ENCODE peak calls at places on chromosomes 16 and 17, in eight cellular contexts. One of them, this sample, is unnamed.

GRCh38 chr17:14282700-14283099 is 18.2 kb upstream of the HS3ST3B1 start:
- DNase-seq in A549: no peak
- DNase-seq in NCI-H2171 treated with DMSO at 0.1 percent for 48 hours: peak
- DNase-seq in heart right ventricle: no peak
- DNase-seq in HS-5: no peak
- DNase-seq in stimulated activated naive B cell treated with anti-CD40 and anti-IgM and Interleukin-4, amounts not matched to agents 10 μg/mL and 1 μg/mL and 100 μg/mL, for 72 hours: no peak
- DNase-seq in omental fat pad: no peak
- DNase-seq in epithelial cell of esophagus: no peak
- DNase-seq in this sample: no peak

GRCh38 chr16:76207270-76207669 is 69.9 kb upstream of the CNTNAP4 start:
- DNase-seq in A549: no peak
- DNase-seq in NCI-H2171 treated with DMSO at 0.1 percent for 48 hours: no peak
- DNase-seq in heart right ventricle: no peak
- DNase-seq in HS-5: no peak
- DNase-seq in stimulated activated naive B cell treated with anti-CD40 and anti-IgM and Interleukin-4, amounts not matched to agents 10 μg/mL and 1 μg/mL and 100 μg/mL, for 72 hours: no peak
- DNase-seq in omental fat pad: no peak
- DNase-seq in epithelial cell of esophagus: no peak
- DNase-seq in this sample: no peak

GRCh38 chr16:22370038-22370541 is 4.3 kb downstream of the CDR2 start:
- DNase-seq in A549: no peak
- DNase-seq in NCI-H2171 treated with DMSO at 0.1 percent for 48 hours: no peak
- DNase-seq in heart right ventricle: no peak
- DNase-seq in HS-5: no peak
- DNase-seq in stimulated activated naive B cell treated with anti-CD40 and anti-IgM and Interleukin-4, amounts not matched to agents 10 μg/mL and 1 μg/mL and 100 μg/mL, for 72 hours: no peak
- DNase-seq in omental fat pad: no peak
- DNase-seq in epithelial cell of esophagus: no peak
- DNase-seq in this sample: no peak

GRCh38 chr16:3171855-3172593 is 16.0 kb upstream of the OR1F1 start:
- DNase-seq in A549: peak
- DNase-seq in NCI-H2171 treated with DMSO at 0.1 percent for 48 hours: no peak
- DNase-seq in heart right ventricle: no peak
- DNase-seq in HS-5: no peak
- DNase-seq in stimulated activated naive B cell treated with anti-CD40 and anti-IgM and Interleukin-4, amounts not matched to agents 10 μg/mL and 1 μg/mL and 100 μg/mL, for 72 hours: no peak
- DNase-seq in omental fat pad: no peak
- DNase-seq in epithelial cell of esophagus: peak
- DNase-seq in this sample: no peak

GRCh38 chr16:81595676-81596292 is 151.2 kb downstream of the CMIP start:
- DNase-seq in A549: peak
- DNase-seq in NCI-H2171 treated with DMSO at 0.1 percent for 48 hours: no peak
- DNase-seq in heart right ventricle: no peak
- DNase-seq in HS-5: no peak
- DNase-seq in stimulated activated naive B cell treated with anti-CD40 and anti-IgM and Interleukin-4, amounts not matched to agents 10 μg/mL and 1 μg/mL and 100 μg/mL, for 72 hours: no peak
- DNase-seq in omental fat pad: no peak
- DNase-seq in epithelial cell of esophagus: peak
- DNase-seq in this sample: no peak

GRCh38 chr17:14701901-14702300 is 401.0 kb downstream of the HS3ST3B1 start:
- DNase-seq in A549: no peak
- DNase-seq in NCI-H2171 treated with DMSO at 0.1 percent for 48 hours: no peak
- DNase-seq in heart right ventricle: no peak
- DNase-seq in HS-5: no peak
- DNase-seq in stimulated activated naive B cell treated with anti-CD40 and anti-IgM and Interleukin-4, amounts not matched to agents 10 μg/mL and 1 μg/mL and 100 μg/mL, for 72 hours: no peak
- DNase-seq in omental fat pad: no peak
- DNase-seq in epithelial cell of esophagus: no peak
- DNase-seq in this sample: no peak

GRCh38 chr16:17803625-17804410 is 333.1 kb upstream of the XYLT1 start:
- DNase-seq in A549: peak
- DNase-seq in NCI-H2171 treated with DMSO at 0.1 percent for 48 hours: peak
- DNase-seq in heart right ventricle: no peak
- DNase-seq in HS-5: peak
- DNase-seq in stimulated activated naive B cell treated with anti-CD40 and anti-IgM and Interleukin-4, amounts not matched to agents 10 μg/mL and 1 μg/mL and 100 μg/mL, for 72 hours: no peak
- DNase-seq in omental fat pad: no peak
- DNase-seq in epithelial cell of esophagus: no peak
- DNase-seq in this sample: no peak

GRCh38 chr17:35889818-35890773 is 9.9 kb upstream of the CCL5 start:
- DNase-seq in A549: peak
- DNase-seq in NCI-H2171 treated with DMSO at 0.1 percent for 48 hours: peak
- DNase-seq in heart right ventricle: no peak
- DNase-seq in HS-5: no peak
- DNase-seq in stimulated activated naive B cell treated with anti-CD40 and anti-IgM and Interleukin-4, amounts not matched to agents 10 μg/mL and 1 μg/mL and 100 μg/mL, for 72 hours: no peak
- DNase-seq in omental fat pad: peak
- DNase-seq in epithelial cell of esophagus: peak
- DNase-seq in this sample: no peak

GRCh38 chr17:530851-531250 is 178.2 kb upstream of the RPH3AL start:
- DNase-seq in A549: no peak
- DNase-seq in NCI-H2171 treated with DMSO at 0.1 percent for 48 hours: peak
- DNase-seq in heart right ventricle: no peak
- DNase-seq in HS-5: no peak
- DNase-seq in stimulated activated naive B cell treated with anti-CD40 and anti-IgM and Interleukin-4, amounts not matched to agents 10 μg/mL and 1 μg/mL and 100 μg/mL, for 72 hours: no peak
- DNase-seq in omental fat pad: no peak
- DNase-seq in epithelial cell of esophagus: no peak
- DNase-seq in this sample: no peak

GRCh38 chr17:77735051-77735340 is 223.5 kb upstream of the TNRC6C start:
- DNase-seq in A549: no peak
- DNase-seq in NCI-H2171 treated with DMSO at 0.1 percent for 48 hours: no peak
- DNase-seq in heart right ventricle: peak
- DNase-seq in HS-5: no peak
- DNase-seq in stimulated activated naive B cell treated with anti-CD40 and anti-IgM and Interleukin-4, amounts not matched to agents 10 μg/mL and 1 μg/mL and 100 μg/mL, for 72 hours: no peak
- DNase-seq in omental fat pad: no peak
- DNase-seq in epithelial cell of esophagus: no peak
- DNase-seq in this sample: peak

GRCh38 chr16:75058815-75059214 is 57.8 kb downstream of the LDHD start:
- DNase-seq in A549: no peak
- DNase-seq in NCI-H2171 treated with DMSO at 0.1 percent for 48 hours: no peak
- DNase-seq in heart right ventricle: no peak
- DNase-seq in HS-5: no peak
- DNase-seq in stimulated activated naive B cell treated with anti-CD40 and anti-IgM and Interleukin-4, amounts not matched to agents 10 μg/mL and 1 μg/mL and 100 μg/mL, for 72 hours: no peak
- DNase-seq in omental fat pad: no peak
- DNase-seq in epithelial cell of esophagus: no peak
- DNase-seq in this sample: no peak

GRCh38 chr17:50443492-50444051 is 17.6 kb downstream of the ACSF2 start:
- DNase-seq in A549: no peak
- DNase-seq in NCI-H2171 treated with DMSO at 0.1 percent for 48 hours: peak
- DNase-seq in heart right ventricle: no peak
- DNase-seq in HS-5: no peak
- DNase-seq in stimulated activated naive B cell treated with anti-CD40 and anti-IgM and Interleukin-4, amounts not matched to agents 10 μg/mL and 1 μg/mL and 100 μg/mL, for 72 hours: no peak
- DNase-seq in omental fat pad: no peak
- DNase-seq in epithelial cell of esophagus: no peak
- DNase-seq in this sample: no peak

GRCh38 chr17:79797492-79798295 is 817 bp upstream of the CBX8 start:
- DNase-seq in A549: peak
- DNase-seq in NCI-H2171 treated with DMSO at 0.1 percent for 48 hours: no peak
- DNase-seq in heart right ventricle: peak
- DNase-seq in HS-5: no peak
- DNase-seq in stimulated activated naive B cell treated with anti-CD40 and anti-IgM and Interleukin-4, amounts not matched to agents 10 μg/mL and 1 μg/mL and 100 μg/mL, for 72 hours: no peak
- DNase-seq in omental fat pad: no peak
- DNase-seq in epithelial cell of esophagus: no peak
- DNase-seq in this sample: peak

GRCh38 chr17:15963670-15964110 is 18.8 kb downstream of the ADORA2B start:
- DNase-seq in A549: peak
- DNase-seq in NCI-H2171 treated with DMSO at 0.1 percent for 48 hours: no peak
- DNase-seq in heart right ventricle: no peak
- DNase-seq in HS-5: no peak
- DNase-seq in stimulated activated naive B cell treated with anti-CD40 and anti-IgM and Interleukin-4, amounts not matched to agents 10 μg/mL and 1 μg/mL and 100 μg/mL, for 72 hours: no peak
- DNase-seq in omental fat pad: no peak
- DNase-seq in epithelial cell of esophagus: peak
- DNase-seq in this sample: no peak

GRCh38 chr16:27556471-27556870 is 6.5 kb downstream of the KATNIP start:
- DNase-seq in A549: no peak
- DNase-seq in NCI-H2171 treated with DMSO at 0.1 percent for 48 hours: no peak
- DNase-seq in heart right ventricle: no peak
- DNase-seq in HS-5: no peak
- DNase-seq in stimulated activated naive B cell treated with anti-CD40 and anti-IgM and Interleukin-4, amounts not matched to agents 10 μg/mL and 1 μg/mL and 100 μg/mL, for 72 hours: no peak
- DNase-seq in omental fat pad: no peak
- DNase-seq in epithelial cell of esophagus: no peak
- DNase-seq in this sample: no peak

GRCh38 chr17:74210191-74211140 is 2.9 kb upstream of the TTYH2 start:
- DNase-seq in A549: peak
- DNase-seq in NCI-H2171 treated with DMSO at 0.1 percent for 48 hours: peak
- DNase-seq in heart right ventricle: peak
- DNase-seq in HS-5: no peak
- DNase-seq in stimulated activated naive B cell treated with anti-CD40 and anti-IgM and Interleukin-4, amounts not matched to agents 10 μg/mL and 1 μg/mL and 100 μg/mL, for 72 hours: peak
- DNase-seq in omental fat pad: no peak
- DNase-seq in epithelial cell of esophagus: peak
- DNase-seq in this sample: no peak

GRCh38 chr17:61635913-61636432 is 45.0 kb upstream of the NACA2 start:
- DNase-seq in A549: peak
- DNase-seq in NCI-H2171 treated with DMSO at 0.1 percent for 48 hours: peak
- DNase-seq in heart right ventricle: no peak
- DNase-seq in HS-5: peak
- DNase-seq in stimulated activated naive B cell treated with anti-CD40 and anti-IgM and Interleukin-4, amounts not matched to agents 10 μg/mL and 1 μg/mL and 100 μg/mL, for 72 hours: peak
- DNase-seq in omental fat pad: no peak
- DNase-seq in epithelial cell of esophagus: peak
- DNase-seq in this sample: no peak

GRCh38 chr16:81752225-81752875 is 26.7 kb upstream of the PLCG2 start:
- DNase-seq in A549: no peak
- DNase-seq in NCI-H2171 treated with DMSO at 0.1 percent for 48 hours: no peak
- DNase-seq in heart right ventricle: peak
- DNase-seq in HS-5: no peak
- DNase-seq in stimulated activated naive B cell treated with anti-CD40 and anti-IgM and Interleukin-4, amounts not matched to agents 10 μg/mL and 1 μg/mL and 100 μg/mL, for 72 hours: peak
- DNase-seq in omental fat pad: no peak
- DNase-seq in epithelial cell of esophagus: no peak
- DNase-seq in this sample: peak

GRCh38 chr17:1782171-1782567 is 20.3 kb downstream of the SERPINF1 start:
- DNase-seq in A549: no peak
- DNase-seq in NCI-H2171 treated with DMSO at 0.1 percent for 48 hours: no peak
- DNase-seq in heart right ventricle: no peak
- DNase-seq in HS-5: no peak
- DNase-seq in stimulated activated naive B cell treated with anti-CD40 and anti-IgM and Interleukin-4, amounts not matched to agents 10 μg/mL and 1 μg/mL and 100 μg/mL, for 72 hours: no peak
- DNase-seq in omental fat pad: no peak
- DNase-seq in epithelial cell of esophagus: no peak
- DNase-seq in this sample: no peak

GRCh38 chr17:39939588-39940419 is 12.3 kb downstream of the LRRC3C start:
- DNase-seq in A549: peak
- DNase-seq in NCI-H2171 treated with DMSO at 0.1 percent for 48 hours: peak
- DNase-seq in heart right ventricle: no peak
- DNase-seq in HS-5: peak
- DNase-seq in stimulated activated naive B cell treated with anti-CD40 and anti-IgM and Interleukin-4, amounts not matched to agents 10 μg/mL and 1 μg/mL and 100 μg/mL, for 72 hours: peak
- DNase-seq in omental fat pad: no peak
- DNase-seq in epithelial cell of esophagus: peak
- DNase-seq in this sample: no peak

GRCh38 chr16:57946181-57946801 is 24.6 kb downstream of the CNGB1 start:
- DNase-seq in A549: no peak
- DNase-seq in NCI-H2171 treated with DMSO at 0.1 percent for 48 hours: peak
- DNase-seq in heart right ventricle: no peak
- DNase-seq in HS-5: no peak
- DNase-seq in stimulated activated naive B cell treated with anti-CD40 and anti-IgM and Interleukin-4, amounts not matched to agents 10 μg/mL and 1 μg/mL and 100 μg/mL, for 72 hours: no peak
- DNase-seq in omental fat pad: no peak
- DNase-seq in epithelial cell of esophagus: no peak
- DNase-seq in this sample: no peak

GRCh38 chr17:70137451-70138230 is 31.7 kb upstream of the KCNJ2 start:
- DNase-seq in A549: peak
- DNase-seq in NCI-H2171 treated with DMSO at 0.1 percent for 48 hours: no peak
- DNase-seq in heart right ventricle: no peak
- DNase-seq in HS-5: peak
- DNase-seq in stimulated activated naive B cell treated with anti-CD40 and anti-IgM and Interleukin-4, amounts not matched to agents 10 μg/mL and 1 μg/mL and 100 μg/mL, for 72 hours: peak
- DNase-seq in omental fat pad: no peak
- DNase-seq in epithelial cell of esophagus: peak
- DNase-seq in this sample: peak

GRCh38 chr16:24645739-24646645 is 83.5 kb upstream of the TNRC6A start:
- DNase-seq in A549: peak
- DNase-seq in NCI-H2171 treated with DMSO at 0.1 percent for 48 hours: no peak
- DNase-seq in heart right ventricle: no peak
- DNase-seq in HS-5: peak
- DNase-seq in stimulated activated naive B cell treated with anti-CD40 and anti-IgM and Interleukin-4, amounts not matched to agents 10 μg/mL and 1 μg/mL and 100 μg/mL, for 72 hours: no peak
- DNase-seq in omental fat pad: no peak
- DNase-seq in epithelial cell of esophagus: peak
- DNase-seq in this sample: peak

GRCh38 chr16:1125471-1125870 is 27.4 kb upstream of the CACNA1H start:
- DNase-seq in A549: peak
- DNase-seq in NCI-H2171 treated with DMSO at 0.1 percent for 48 hours: peak
- DNase-seq in heart right ventricle: no peak
- DNase-seq in HS-5: no peak
- DNase-seq in stimulated activated naive B cell treated with anti-CD40 and anti-IgM and Interleukin-4, amounts not matched to agents 10 μg/mL and 1 μg/mL and 100 μg/mL, for 72 hours: no peak
- DNase-seq in omental fat pad: no peak
- DNase-seq in epithelial cell of esophagus: no peak
- DNase-seq in this sample: no peak

GRCh38 chr16:2150418-2151187 is 2.2 kb downstream of the RAB26 start:
- DNase-seq in A549: peak
- DNase-seq in NCI-H2171 treated with DMSO at 0.1 percent for 48 hours: peak
- DNase-seq in heart right ventricle: no peak
- DNase-seq in HS-5: no peak
- DNase-seq in stimulated activated naive B cell treated with anti-CD40 and anti-IgM and Interleukin-4, amounts not matched to agents 10 μg/mL and 1 μg/mL and 100 μg/mL, for 72 hours: no peak
- DNase-seq in omental fat pad: no peak
- DNase-seq in epithelial cell of esophagus: peak
- DNase-seq in this sample: no peak

GRCh38 chr17:44359458-44360143 is 4.1 kb downstream of the FAM171A2 start:
- DNase-seq in A549: no peak
- DNase-seq in NCI-H2171 treated with DMSO at 0.1 percent for 48 hours: no peak
- DNase-seq in heart right ventricle: no peak
- DNase-seq in HS-5: no peak
- DNase-seq in stimulated activated naive B cell treated with anti-CD40 and anti-IgM and Interleukin-4, amounts not matched to agents 10 μg/mL and 1 μg/mL and 100 μg/mL, for 72 hours: no peak
- DNase-seq in omental fat pad: no peak
- DNase-seq in epithelial cell of esophagus: no peak
- DNase-seq in this sample: no peak

GRCh38 chr17:17511971-17512858 is 16.0 kb upstream of the RASD1 start:
- DNase-seq in A549: peak
- DNase-seq in NCI-H2171 treated with DMSO at 0.1 percent for 48 hours: no peak
- DNase-seq in heart right ventricle: no peak
- DNase-seq in HS-5: peak
- DNase-seq in stimulated activated naive B cell treated with anti-CD40 and anti-IgM and Interleukin-4, amounts not matched to agents 10 μg/mL and 1 μg/mL and 100 μg/mL, for 72 hours: no peak
- DNase-seq in omental fat pad: no peak
- DNase-seq in epithelial cell of esophagus: peak
- DNase-seq in this sample: no peak

GRCh38 chr17:35073183-35073790 is 9.8 kb upstream of the RFFL start:
- DNase-seq in A549: no peak
- DNase-seq in NCI-H2171 treated with DMSO at 0.1 percent for 48 hours: no peak
- DNase-seq in heart right ventricle: no peak
- DNase-seq in HS-5: no peak
- DNase-seq in stimulated activated naive B cell treated with anti-CD40 and anti-IgM and Interleukin-4, amounts not matched to agents 10 μg/mL and 1 μg/mL and 100 μg/mL, for 72 hours: no peak
- DNase-seq in omental fat pad: no peak
- DNase-seq in epithelial cell of esophagus: no peak
- DNase-seq in this sample: no peak

GRCh38 chr17:48393271-48393670 is 36.7 kb downstream of the SKAP1 start:
- DNase-seq in A549: no peak
- DNase-seq in NCI-H2171 treated with DMSO at 0.1 percent for 48 hours: no peak
- DNase-seq in heart right ventricle: no peak
- DNase-seq in HS-5: no peak
- DNase-seq in stimulated activated naive B cell treated with anti-CD40 and anti-IgM and Interleukin-4, amounts not matched to agents 10 μg/mL and 1 μg/mL and 100 μg/mL, for 72 hours: no peak
- DNase-seq in omental fat pad: no peak
- DNase-seq in epithelial cell of esophagus: no peak
- DNase-seq in this sample: no peak

GRCh38 chr17:39527220-39527813 is 66.0 kb downstream of the CDK12 start:
- DNase-seq in A549: peak
- DNase-seq in NCI-H2171 treated with DMSO at 0.1 percent for 48 hours: peak
- DNase-seq in heart right ventricle: no peak
- DNase-seq in HS-5: no peak
- DNase-seq in stimulated activated naive B cell treated with anti-CD40 and anti-IgM and Interleukin-4, amounts not matched to agents 10 μg/mL and 1 μg/mL and 100 μg/mL, for 72 hours: no peak
- DNase-seq in omental fat pad: no peak
- DNase-seq in epithelial cell of esophagus: peak
- DNase-seq in this sample: no peak

GRCh38 chr17:74202879-74203432 is 522 bp upstream of the RPL38 start:
- DNase-seq in A549: no peak
- DNase-seq in NCI-H2171 treated with DMSO at 0.1 percent for 48 hours: peak
- DNase-seq in heart right ventricle: no peak
- DNase-seq in HS-5: no peak
- DNase-seq in stimulated activated naive B cell treated with anti-CD40 and anti-IgM and Interleukin-4, amounts not matched to agents 10 μg/mL and 1 μg/mL and 100 μg/mL, for 72 hours: no peak
- DNase-seq in omental fat pad: no peak
- DNase-seq in epithelial cell of esophagus: peak
- DNase-seq in this sample: no peak

GRCh38 chr16:27446721-27447120 is 44.7 kb downstream of the IL21R start:
- DNase-seq in A549: no peak
- DNase-seq in NCI-H2171 treated with DMSO at 0.1 percent for 48 hours: no peak
- DNase-seq in heart right ventricle: no peak
- DNase-seq in HS-5: no peak
- DNase-seq in stimulated activated naive B cell treated with anti-CD40 and anti-IgM and Interleukin-4, amounts not matched to agents 10 μg/mL and 1 μg/mL and 100 μg/mL, for 72 hours: no peak
- DNase-seq in omental fat pad: no peak
- DNase-seq in epithelial cell of esophagus: no peak
- DNase-seq in this sample: no peak

This sample was measured in lower leg skin.